ENCODE peak calls at places on chromosomes 3 and 15, in four cellular contexts. One of them, this sample, is unnamed.

GRCh38 chr15:54518145-54518941 is 540.1 kb downstream of the UNC13C start:
- DNase-seq in dorsolateral prefrontal cortex: no peak
- DNase-seq in activated naive CD4-positive, alpha-beta T cell treated with anti-CD3 and anti-CD28 coated beads for 36 hours: no peak
- DNase-seq in upper lobe of right lung: no peak
- DNase-seq in this sample: no peak

GRCh38 chr3:45881031-45882022 is 5.0 kb upstream of the CCR9 start:
- DNase-seq in dorsolateral prefrontal cortex: no peak
- DNase-seq in upper lobe of right lung: no peak
- DNase-seq in activated naive CD4-positive, alpha-beta T cell treated with anti-CD3 and anti-CD28 coated beads for 36 hours: peak
- DNase-seq in this sample: no peak

GRCh38 chr3:38140326-38141172 is 2.1 kb downstream of the MYD88 start:
- DNase-seq in upper lobe of right lung: peak
- DNase-seq in activated naive CD4-positive, alpha-beta T cell treated with anti-CD3 and anti-CD28 coated beads for 36 hours: no peak
- DNase-seq in dorsolateral prefrontal cortex: no peak
- DNase-seq in this sample: no peak

GRCh38 chr15:92636950-92637481 is 18.6 kb downstream of the FAM174B start:
- DNase-seq in upper lobe of right lung: peak
- DNase-seq in activated naive CD4-positive, alpha-beta T cell treated with anti-CD3 and anti-CD28 coated beads for 36 hours: no peak
- DNase-seq in dorsolateral prefrontal cortex: no peak
- DNase-seq in this sample: peak

GRCh38 chr3:132343018-132343612 is 25.9 kb downstream of the ACP3 start:
- DNase-seq in activated naive CD4-positive, alpha-beta T cell treated with anti-CD3 and anti-CD28 coated beads for 36 hours: peak
- DNase-seq in dorsolateral prefrontal cortex: no peak
- DNase-seq in upper lobe of right lung: no peak
- DNase-seq in this sample: peak

GRCh38 chr15:65836665-65837064 is 32.6 kb upstream of the RAB11A start:
- DNase-seq in upper lobe of right lung: no peak
- DNase-seq in activated naive CD4-positive, alpha-beta T cell treated with anti-CD3 and anti-CD28 coated beads for 36 hours: no peak
- DNase-seq in dorsolateral prefrontal cortex: no peak
- DNase-seq in this sample: no peak

GRCh38 chr3:115322901-115323300 is 175.8 kb upstream of the ZBTB20 start:
- DNase-seq in dorsolateral prefrontal cortex: no peak
- DNase-seq in activated naive CD4-positive, alpha-beta T cell treated with anti-CD3 and anti-CD28 coated beads for 36 hours: no peak
- DNase-seq in upper lobe of right lung: no peak
- DNase-seq in this sample: no peak

GRCh38 chr3:105537371-105538075 is 170.8 kb downstream of the ALCAM start:
- DNase-seq in activated naive CD4-positive, alpha-beta T cell treated with anti-CD3 and anti-CD28 coated beads for 36 hours: no peak
- DNase-seq in dorsolateral prefrontal cortex: no peak
- DNase-seq in upper lobe of right lung: no peak
- DNase-seq in this sample: no peak

GRCh38 chr15:62878070-62878469 is 164.5 kb upstream of the TPM1 start:
- DNase-seq in upper lobe of right lung: no peak
- DNase-seq in dorsolateral prefrontal cortex: no peak
- DNase-seq in activated naive CD4-positive, alpha-beta T cell treated with anti-CD3 and anti-CD28 coated beads for 36 hours: no peak
- DNase-seq in this sample: no peak

GRCh38 chr3:187807086-187807862 is 62.0 kb upstream of the BCL6 start:
- DNase-seq in dorsolateral prefrontal cortex: no peak
- DNase-seq in activated naive CD4-positive, alpha-beta T cell treated with anti-CD3 and anti-CD28 coated beads for 36 hours: peak
- DNase-seq in upper lobe of right lung: no peak
- DNase-seq in this sample: no peak

GRCh38 chr3:31610700-31611275 is 78.1 kb downstream of the STT3B start:
- DNase-seq in upper lobe of right lung: no peak
- DNase-seq in activated naive CD4-positive, alpha-beta T cell treated with anti-CD3 and anti-CD28 coated beads for 36 hours: peak
- DNase-seq in dorsolateral prefrontal cortex: no peak
- DNase-seq in this sample: peak

GRCh38 chr15:40392986-40393948 is 10.7 kb downstream of the KNSTRN start:
- DNase-seq in upper lobe of right lung: no peak
- DNase-seq in dorsolateral prefrontal cortex: no peak
- DNase-seq in activated naive CD4-positive, alpha-beta T cell treated with anti-CD3 and anti-CD28 coated beads for 36 hours: no peak
- DNase-seq in this sample: no peak

This sample was measured in H4.